ENCODE peak calls at places on chromosomes 13 and 19, in four cellular contexts. Y is GM12878, E is HCT116, S is K562. D is an unnamed sample.

GRCh38 chr19:7478173-7478842 is 10.5 kb downstream of the PEX11G start:
- DNase-seq in Y (no peak), E (no peak), S (no peak), D (no peak)

GRCh38 chr13:38350114-38350617 is 515 bp downstream of the UFM1 start:
- DNase-seq in Y (no peak), E (peak), S (peak), D (no peak)

GRCh38 chr19:10642473-10642872 is 11.7 kb upstream of the ILF3 start:
- DNase-seq in Y (no peak), E (no peak), S (no peak), D (no peak)

GRCh38 chr13:78382946-78383542 is 220.3 kb downstream of the POU4F1 start:
- DNase-seq in Y (no peak), E (no peak), S (no peak), D (no peak)

GRCh38 chr13:77779461-77780272 is 82.2 kb downstream of the SLAIN1 start:
- DNase-seq in Y (peak), E (peak), S (no peak), D (no peak)

GRCh38 chr19:2341987-2342386 is 13.5 kb downstream of the SPPL2B start:
- DNase-seq in Y (no peak), E (no peak), S (no peak), D (no peak)

GRCh38 chr13:73056054-73056962 is 2.5 kb upstream of the KLF5 start:
- DNase-seq in Y (no peak), E (peak), S (no peak), D (no peak)

GRCh38 chr19:35212241-35212640 is 16.3 kb downstream of the FAM187B start:
- DNase-seq in Y (no peak), E (no peak), S (no peak), D (no peak)

GRCh38 chr19:46471116-46471733 is at the start of gene PNMA8A:
- DNase-seq in Y (no peak), E (no peak), S (peak), D (peak)

GRCh38 chr19:46475976-46476375 is 4.6 kb upstream of the PNMA8A start:
- DNase-seq in Y (no peak), E (no peak), S (no peak), D (no peak)

GRCh38 chr19:46471778-46472543 is 598 bp upstream of the PNMA8A start:
- DNase-seq in Y (no peak), E (no peak), S (no peak), D (no peak)

GRCh38 chr19:46472592-46472991 is 1.2 kb upstream of the PNMA8A start:
- DNase-seq in Y (no peak), E (no peak), S (no peak), D (no peak)

GRCh38 chr19:46474211-46474610 is 2.8 kb upstream of the PNMA8A start:
- DNase-seq in Y (no peak), E (no peak), S (no peak), D (no peak)
- TF ChIP-seq EGR1 in Y (no peak), E (no peak), S (no peak), D (no peak)

GRCh38 chr19:47446534-47447469 is 24.9 kb downstream of the SLC8A2 start:
- DNase-seq in Y (no peak), E (peak), S (peak), D (peak)
- TF ChIP-seq EGR1 in Y (no peak), E (no peak), S (no peak), D (no peak)

GRCh38 chr13:27449936-27450828 is at the start of gene MTIF3:
- DNase-seq in Y (peak), E (peak), S (peak), D (peak)

GRCh38 chr13:27449081-27449603 is 1.2 kb downstream of the MTIF3 start:
- DNase-seq in Y (no peak), E (no peak), S (no peak), D (no peak)

GRCh38 chr13:27448308-27448707 is 2.1 kb downstream of the MTIF3 start:
- DNase-seq in Y (no peak), E (no peak), S (no peak), D (no peak)

GRCh38 chr13:27446986-27447583 is 3.3 kb downstream of the MTIF3 start:
- DNase-seq in Y (no peak), E (no peak), S (no peak), D (no peak)

DNA sequence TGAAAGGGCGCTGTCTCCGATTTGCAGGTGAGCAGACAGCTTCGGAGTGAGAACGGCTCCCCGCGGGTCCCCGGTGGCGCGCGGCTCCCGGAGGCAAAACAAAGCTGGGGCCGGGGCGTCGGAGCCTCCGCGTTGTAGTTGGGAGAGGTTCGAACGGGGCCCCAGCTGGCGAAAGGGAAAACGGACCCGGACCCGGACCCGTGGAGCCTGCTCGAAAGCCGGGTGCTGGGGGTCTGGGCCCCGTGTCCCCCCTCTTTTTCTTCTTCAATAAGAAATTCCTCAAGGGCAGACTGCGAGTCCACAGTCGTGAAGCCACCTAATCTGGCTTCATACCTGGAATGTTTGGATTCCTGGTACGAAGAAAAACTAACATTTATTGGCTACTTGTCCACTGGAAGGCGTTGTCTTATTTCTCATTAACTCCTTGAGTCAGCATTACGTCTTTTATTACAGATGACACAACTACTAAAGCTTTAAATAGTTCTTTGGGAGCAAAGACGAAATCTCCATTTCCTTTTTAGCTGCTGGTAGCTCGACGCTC is 627 bp upstream of the MTIF3 start:
- DNase-seq in Y (no peak), E (peak), S (peak), D (peak)
- TF ChIP-seq EGR1 in Y (no peak), E (no peak), S (no peak), D (no peak)

GRCh38 chr13:50124536-50125305 is 109.5 kb downstream of the KCNRG start:
- DNase-seq in Y (no peak), E (no peak), S (peak), D (no peak)
- TF ChIP-seq EGR1 in Y (peak), E (no peak), S (no peak), D (no peak)

D was measured in H1.